ENCODE peak calls at places on chromosomes 12 and 14, in four cellular contexts. N, H, X and Q are unnamed samples.

GRCh38 chr12:52442600-52443061 is 8.5 kb upstream of the KRT75 start:
- DNase-seq in N (no peak), X (no peak), H (no peak), Q (no peak)

GRCh38 chr14:93906341-93907329 is 20.5 kb upstream of the FAM181A start:
- DNase-seq in X (no peak), N (peak), H (no peak), Q (peak)

GRCh38 chr12:125100551-125101434 is 35.6 kb downstream of the AACS start:
- DNase-seq in X (no peak), N (no peak), H (no peak), Q (no peak)

GRCh38 chr12:114401346-114402320 is 4.3 kb downstream of the TBX5 start:
- DNase-seq in N (no peak), X (no peak), H (no peak), Q (no peak)

GRCh38 chr14:67442139-67442906 is 30.4 kb upstream of the PLEK2 start:
- DNase-seq in X (no peak), H (no peak), N (no peak), Q (no peak)

GRCh38 chr14:68199465-68200145 is 380.0 kb downstream of the RAD51B start:
- DNase-seq in N (no peak), H (no peak), X (no peak), Q (no peak)

GRCh38 chr12:69000540-69001243 is 67.7 kb upstream of the CPM start:
- DNase-seq in H (no peak), N (no peak), X (no peak), Q (no peak)

GRCh38 chr12:104377507-104377812 is 73.9 kb downstream of the EID3 start:
- DNase-seq in X (no peak), N (no peak), H (no peak), Q (no peak)

GRCh38 chr14:35900741-35901140 is 74.6 kb downstream of the BRMS1L start:
- DNase-seq in H (no peak), N (no peak), X (no peak), Q (no peak)

GRCh38 chr14:56137842-56138241 is 19.6 kb downstream of the PELI2 start:
- DNase-seq in N (no peak), H (no peak), X (no peak), Q (no peak)

GRCh38 chr14:91893659-91894058 is 26.3 kb upstream of the TC2N start:
- DNase-seq in H (no peak), X (no peak), N (no peak), Q (no peak)

GRCh38 chr14:34997762-34998161 is 15.0 kb downstream of the SRP54 start:
- DNase-seq in H (no peak), X (no peak), N (no peak), Q (no peak)

GRCh38 chr14:64113279-64113678 is 180.9 kb downstream of the ESR2 start:
- DNase-seq in H (no peak), X (no peak), N (no peak), Q (no peak)

GRCh38 chr12:70045036-70045435 is 198.2 kb upstream of the CNOT2 start:
- DNase-seq in N (no peak), X (no peak), H (no peak), Q (no peak)

GRCh38 chr14:91294153-91294552 is 49.6 kb upstream of the GPR68 start:
- DNase-seq in N (no peak), X (no peak), H (no peak), Q (no peak)

GRCh38 chr12:33322519-33322918 is 117.1 kb downstream of the SYT10 start:
- DNase-seq in N (no peak), X (no peak), H (no peak), Q (no peak)

GRCh38 chr12:124941170-124941527 is 26.7 kb upstream of the UBC start:
- DNase-seq in X (no peak), N (no peak), H (no peak), Q (no peak)

GRCh38 chr12:105257321-105257728 is 21.4 kb upstream of the APPL2 start:
- DNase-seq in X (no peak), H (no peak), N (no peak), Q (no peak)

GRCh38 chr12:45299132-45299692 is 83.3 kb downstream of the ANO6 start:
- DNase-seq in X (no peak), H (no peak), N (no peak), Q (no peak)

GRCh38 chr12:121839106-121839992 is 19.3 kb downstream of the HPD start:
- DNase-seq in X (peak), N (no peak), H (peak), Q (peak)
- TF ChIP-seq CTCF in X (peak), N (no peak), H (peak), Q (no peak)

GRCh38 chr14:75050852-75051555 is at the start of gene MLH3:
- DNase-seq in N (peak), H (peak), X (peak), Q (peak)
- TF ChIP-seq CTCF in N (no peak), H (peak), X (no peak), Q (no peak)

DNA sequence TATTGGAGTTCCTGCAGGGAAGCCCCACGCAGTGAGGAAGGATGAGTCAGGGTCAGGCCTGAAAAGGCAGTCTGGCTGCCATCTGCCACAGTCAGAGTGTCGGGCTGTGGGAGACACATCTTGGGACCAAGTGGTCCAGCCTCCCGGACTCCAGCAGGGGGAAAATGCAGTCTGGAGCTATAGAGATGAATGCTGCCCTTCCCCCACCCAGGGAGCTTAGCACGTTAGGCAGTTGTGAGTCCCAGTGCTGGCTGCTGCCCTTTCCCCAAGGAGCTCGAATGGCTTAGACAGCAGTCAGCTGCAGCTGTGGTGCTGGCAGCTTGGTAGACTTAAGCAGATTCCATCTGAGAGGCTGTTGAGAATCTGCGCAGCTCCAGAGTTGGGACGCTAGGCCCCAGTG is 8.2 kb upstream of the NTS start:
- DNase-seq in X (no peak), N (peak), H (no peak), Q (no peak)
- TF ChIP-seq CTCF in X (no peak), N (peak), H (no peak), Q (no peak)

GRCh38 chr12:49017764-49018281 is 753 bp downstream of the PRKAG1 start:
- DNase-seq in N (no peak), H (no peak), X (no peak), Q (no peak)
- TF ChIP-seq CTCF in N (no peak), H (no peak), X (no peak), Q (no peak)